ENCODE peak calls at places on chromosomes 2 and 18, in eight cellular contexts. F, L, T, C, J, Q, E and S are unnamed samples. For H3K9me3, the result is how much of the 10 kb centered on the place peaks cover.

GRCh38 chr18:44458777-44459176 is 221.9 kb upstream of the SETBP1 start:
- DNase-seq in F (no peak), L (no peak), T (no peak), C (no peak), J (no peak), Q (no peak), E (peak), S (no peak)

GRCh38 chr2:188975497-188976102 is 1.4 kb downstream of the COL3A1 start:
- DNase-seq in F (no peak), L (peak), T (no peak), C (no peak), J (no peak), Q (no peak), E (peak), S (no peak)

GRCh38 chr2:205220559-205220958 is 461.7 kb upstream of the NRP2 start:
- DNase-seq in F (no peak), L (no peak), T (no peak), C (no peak), J (no peak), Q (no peak), E (no peak), S (no peak)

GRCh38 chr2:14675489-14675888 is 43.0 kb downstream of the LRATD1 start:
- DNase-seq in F (no peak), L (no peak), T (peak), C (no peak), J (no peak), Q (no peak), E (no peak), S (peak)

GRCh38 chr2:44974064-44974715 is 32.7 kb downstream of the SIX3 start:
- DNase-seq in F (no peak), L (no peak), T (peak), C (no peak), J (no peak), Q (peak), E (peak), S (peak)

GRCh38 chr2:79638410-79638809 is 125.6 kb downstream of the CTNNA2 start:
- DNase-seq in F (no peak), L (no peak), T (peak), C (no peak), J (no peak), Q (no peak), E (peak), S (no peak)

GRCh38 chr2:168896783-168897182 is 4.3 kb upstream of the G6PC2 start:
- DNase-seq in F (no peak), L (no peak), T (no peak), C (no peak), J (no peak), Q (no peak), E (no peak), S (no peak)

GRCh38 chr2:231991664-231992063 is 30.2 kb downstream of the DIS3L2 start:
- DNase-seq in F (no peak), L (no peak), T (no peak), C (no peak), J (no peak), Q (no peak), E (peak), S (no peak)

GRCh38 chr18:46283895-46284295 is 179.7 kb downstream of the HAUS1 start:
- DNase-seq in F (no peak), L (no peak), T (peak), C (no peak), J (no peak), Q (no peak), E (no peak), S (peak)

GRCh38 chr18:668263-668662 is 10.8 kb downstream of the TYMS start:
- DNase-seq in F (no peak), L (no peak), T (no peak), C (no peak), J (no peak), Q (no peak), E (no peak), S (no peak)

GRCh38 chr18:3397786-3398185 is 52.2 kb upstream of the TGIF1 start:
- DNase-seq in F (no peak), L (no peak), T (no peak), C (no peak), J (no peak), Q (no peak), E (no peak), S (peak)

GRCh38 chr2:70939847-70940580 is 4.3 kb downstream of the ATP6V1B1 start:
- DNase-seq in F (no peak), L (no peak), T (no peak), C (no peak), J (no peak), Q (no peak), E (no peak), S (no peak)

GRCh38 chr2:177078416-177078815 is 134.2 kb upstream of the HNRNPA3 start:
- DNase-seq in F (peak), L (no peak), T (no peak), C (no peak), J (peak), Q (no peak), E (no peak), S (no peak)

GRCh38 chr2:120737802-120738516 is 2.3 kb downstream of the GLI2 start:
- DNase-seq in F (no peak), L (no peak), T (no peak), C (no peak), J (no peak), Q (no peak), E (no peak), S (no peak)

GRCh38 chr2:95526360-95527341 is 42.1 kb upstream of the TRIM43B start:
- DNase-seq in F (peak), L (peak), T (peak), C (peak), J (peak), Q (peak), E (peak), S (no peak)

GRCh38 chr2:72891091-72891818 is 4.0 kb downstream of the SPR start:
- DNase-seq in F (no peak), L (no peak), T (no peak), C (no peak), J (no peak), Q (no peak), E (peak), S (no peak)

GRCh38 chr18:78833833-78834232 is 145.8 kb upstream of the SALL3 start:
- DNase-seq in F (no peak), L (no peak), T (no peak), C (no peak), J (no peak), Q (no peak), E (no peak), S (no peak)

GRCh38 chr2:98348066-98348561 is 1.9 kb downstream of the CNGA3 start:
- DNase-seq in F (no peak), L (no peak), T (peak), C (no peak), J (no peak), Q (no peak), E (no peak), S (peak)

GRCh38 chr2:204127238-204127637 is 190.7 kb downstream of the ICOS start:
- DNase-seq in F (no peak), L (no peak), T (no peak), C (no peak), J (no peak), Q (no peak), E (peak), S (no peak)

GRCh38 chr18:42274488-42275137 is 319.6 kb downstream of the PIK3C3 start:
- DNase-seq in F (no peak), L (no peak), T (peak), C (no peak), J (no peak), Q (peak), E (peak), S (peak)

GRCh38 chr2:62568074-62568473 is 62.1 kb upstream of the TMEM17 start:
- DNase-seq in F (no peak), L (no peak), T (no peak), C (no peak), J (no peak), Q (no peak), E (peak), S (no peak)

GRCh38 chr18:23587220-23587642 is 925 bp upstream of the NPC1 start:
- DNase-seq in F (no peak), L (peak), T (no peak), C (no peak), J (no peak), Q (peak), E (no peak), S (no peak)

GRCh38 chr2:144659731-144660275 is 139.9 kb upstream of the ZEB2 start:
- DNase-seq in F (no peak), L (peak), T (no peak), C (peak), J (no peak), Q (no peak), E (peak), S (no peak)

GRCh38 chr18:22167091-22167470 is 2.3 kb upstream of the GATA6 start:
- DNase-seq in F (peak), L (no peak), T (no peak), C (no peak), J (no peak), Q (no peak), E (no peak), S (no peak)

GRCh38 chr2:40072442-40073232 is 293.6 kb upstream of the THUMPD2 start:
- DNase-seq in F (no peak), L (no peak), T (no peak), C (no peak), J (no peak), Q (no peak), E (no peak), S (no peak)

GRCh38 chr2:106115250-106115649 is 78.9 kb downstream of the UXS1 start:
- DNase-seq in F (no peak), L (no peak), T (no peak), C (no peak), J (no peak), Q (no peak), E (peak), S (no peak)

GRCh38 chr2:137000790-137001189 is 235.4 kb downstream of the THSD7B start:
- DNase-seq in F (no peak), L (no peak), T (no peak), C (no peak), J (no peak), Q (no peak), E (no peak), S (no peak)

GRCh38 chr2:232877940-232878511 is 8.0 kb downstream of the SNORC start:
- DNase-seq in F (peak), L (no peak), T (peak), C (no peak), J (peak), Q (no peak), E (no peak), S (no peak)

GRCh38 chr2:43311276-43311675 is 84.9 kb upstream of the ZFP36L2 start:
- DNase-seq in F (no peak), L (no peak), T (no peak), C (no peak), J (no peak), Q (no peak), E (peak), S (no peak)

GRCh38 chr2:160516547-160517365 is 23.1 kb upstream of the RBMS1 start:
- DNase-seq in F (no peak), L (no peak), T (no peak), C (no peak), J (no peak), Q (no peak), E (peak), S (peak)

GRCh38 chr18:79657342-79657996 is 22.1 kb upstream of the CTDP1 start:
- DNase-seq in F (no peak), L (no peak), T (no peak), C (no peak), J (no peak), Q (no peak), E (no peak), S (peak)

GRCh38 chr2:67103161-67103560 is 294.0 kb upstream of the ETAA1 start:
- DNase-seq in F (no peak), L (no peak), T (no peak), C (no peak), J (no peak), Q (no peak), E (no peak), S (no peak)

GRCh38 chr2:236824836-236825235 is 255.2 kb downstream of the ACKR3 start:
- DNase-seq in F (no peak), L (no peak), T (no peak), C (no peak), J (no peak), Q (no peak), E (no peak), S (peak)

GRCh38 chr2:232568161-232568560 is 17.7 kb downstream of the EIF4E2 start:
- DNase-seq in F (no peak), L (no peak), T (no peak), C (no peak), J (peak), Q (no peak), E (peak), S (no peak)

GRCh38 chr18:13558132-13558531 is 168.2 kb downstream of the FAM210A start:
- DNase-seq in F (peak), L (peak), T (peak), C (peak), J (no peak), Q (peak), E (peak), S (peak)

GRCh38 chr18:35311506-35311905 is 21.5 kb upstream of the ZSCAN30 start:
- DNase-seq in F (no peak), L (no peak), T (no peak), C (no peak), J (no peak), Q (no peak), E (peak), S (no peak)
- H3K9me3 ChIP-seq in F (half or more), L (under half), T (under half), C (under half), J (half or more), Q (under half), E (under half), S (under half)

GRCh38 chr2:240203842-240204270 is 63.4 kb upstream of the OTOS start:
- DNase-seq in F (no peak), L (no peak), T (no peak), C (no peak), J (no peak), Q (no peak), E (no peak), S (no peak)

GRCh38 chr2:240203031-240203841 is 62.8 kb upstream of the OTOS start:
- DNase-seq in F (no peak), L (no peak), T (no peak), C (no peak), J (no peak), Q (no peak), E (no peak), S (no peak)

GRCh38 chr2:240205348-240205747 is 64.9 kb upstream of the OTOS start:
- DNase-seq in F (no peak), L (no peak), T (no peak), C (no peak), J (peak), Q (no peak), E (peak), S (no peak)

GRCh38 chr2:240205763-240206162 is 65.3 kb upstream of the OTOS start:
- DNase-seq in F (no peak), L (no peak), T (no peak), C (no peak), J (no peak), Q (no peak), E (no peak), S (no peak)

GRCh38 chr2:240204431-240205276 is 64.2 kb upstream of the OTOS start:
- DNase-seq in F (peak), L (no peak), T (no peak), C (no peak), J (no peak), Q (no peak), E (no peak), S (no peak)
- H3K9me3 ChIP-seq in F (under half), L (under half), T (under half), C (under half), J (under half), Q (under half), E (under half), S (under half)

GRCh38 chr18:9483526-9483925 is 8.2 kb downstream of the RALBP1 start:
- DNase-seq in F (no peak), L (no peak), T (no peak), C (no peak), J (no peak), Q (no peak), E (no peak), S (no peak)
- H3K9me3 ChIP-seq in F (under half), L (under half), T (under half), C (under half), J (under half), Q (under half), E (under half), S (under half)

GRCh38 chr2:5911801-5912200 is 219.6 kb downstream of the SOX11 start:
- DNase-seq in F (no peak), L (no peak), T (peak), C (no peak), J (no peak), Q (no peak), E (no peak), S (peak)

GRCh38 chr2:5914831-5915611 is 222.8 kb downstream of the SOX11 start:
- DNase-seq in F (peak), L (peak), T (peak), C (no peak), J (no peak), Q (peak), E (peak), S (peak)

GRCh38 chr2:5921081-5921642 is 229.0 kb downstream of the SOX11 start:
- DNase-seq in F (peak), L (peak), T (peak), C (no peak), J (no peak), Q (no peak), E (no peak), S (no peak)

GRCh38 chr2:5913729-5914390 is 221.7 kb downstream of the SOX11 start:
- DNase-seq in F (no peak), L (no peak), T (no peak), C (no peak), J (no peak), Q (no peak), E (no peak), S (no peak)

DNA sequence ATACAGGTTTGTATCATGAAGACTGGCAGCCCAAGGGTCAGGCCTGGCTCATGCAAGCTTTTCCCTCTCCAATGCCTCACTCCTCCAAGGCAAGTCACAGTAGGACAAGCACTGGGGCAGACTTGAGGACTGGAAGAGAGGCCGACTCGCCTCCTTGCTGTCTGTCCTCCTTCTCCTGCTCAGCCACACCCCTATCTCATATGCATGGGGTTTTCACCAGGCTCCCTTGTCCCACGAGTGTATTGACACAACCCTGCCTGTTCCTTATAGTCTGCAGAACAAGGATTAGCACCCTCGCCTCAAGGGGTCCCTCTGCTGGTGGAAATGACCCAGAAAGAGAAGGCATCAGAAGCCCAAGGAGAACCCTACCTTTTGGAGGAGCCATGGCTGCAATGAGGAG is 223.7 kb downstream of the SOX11 start:
- DNase-seq in F (no peak), L (no peak), T (no peak), C (no peak), J (no peak), Q (peak), E (peak), S (peak)
- H3K9me3 ChIP-seq in F (under half), L (under half), T (under half), C (under half), J (under half), Q (under half), E (under half), S (under half)

DNA sequence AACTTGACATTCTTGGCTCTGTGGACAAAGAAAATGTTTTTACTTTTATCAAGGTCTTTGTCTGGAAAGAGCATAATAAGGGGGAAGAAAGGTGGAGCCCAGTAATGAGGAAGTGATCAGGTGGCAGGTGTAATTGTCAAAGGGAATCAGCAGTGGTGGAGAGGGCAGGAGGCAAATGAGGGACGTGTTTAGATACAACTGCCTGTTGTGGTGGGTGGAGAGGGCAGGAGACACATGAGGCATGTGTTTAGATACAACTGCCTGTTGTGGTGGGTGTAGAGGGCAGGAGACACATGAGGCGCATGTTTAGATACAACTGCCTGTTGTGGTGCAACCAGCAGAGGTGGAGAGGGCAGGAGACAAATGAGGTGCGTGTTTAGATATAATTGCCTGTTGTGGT is 173.0 kb downstream of the ANKRD30B start:
- DNase-seq in F (no peak), L (no peak), T (no peak), C (no peak), J (no peak), Q (no peak), E (no peak), S (no peak)
- H3K9me3 ChIP-seq in F (under half), L (under half), T (under half), C (under half), J (under half), Q (under half), E (under half), S (under half)

DNA sequence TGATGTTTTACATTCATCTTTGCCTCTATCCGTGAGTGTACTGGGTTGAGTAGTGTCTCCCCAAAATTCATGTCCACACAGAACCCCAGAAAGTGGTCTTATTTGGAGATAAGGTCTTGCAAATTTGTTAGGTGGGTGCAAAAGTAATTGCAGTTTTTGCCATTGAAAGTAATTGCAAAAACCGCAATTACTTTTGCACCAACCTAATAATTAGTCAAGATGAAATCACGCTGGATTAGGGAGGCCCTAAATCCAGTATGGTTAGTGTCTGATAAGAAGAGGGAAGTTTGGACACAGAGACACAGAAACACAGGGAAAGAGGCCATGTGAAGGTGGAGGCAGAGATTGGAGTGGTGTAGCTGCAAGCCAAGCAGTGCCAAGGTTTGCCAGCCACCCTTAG is 57.8 kb upstream of the SPRED2 start:
- DNase-seq in F (no peak), L (no peak), T (no peak), C (no peak), J (no peak), Q (no peak), E (no peak), S (no peak)
- H3K9me3 ChIP-seq in F (under half), L (under half), T (under half), C (under half), J (under half), Q (under half), E (under half), S (under half)

GRCh38 chr2:35582637-35583036 is 772.9 kb upstream of the CRIM1 start:
- DNase-seq in F (no peak), L (no peak), T (no peak), C (no peak), J (no peak), Q (no peak), E (no peak), S (no peak)

GRCh38 chr2:35585972-35586371 is 769.6 kb upstream of the CRIM1 start:
- DNase-seq in F (no peak), L (no peak), T (no peak), C (no peak), J (no peak), Q (no peak), E (no peak), S (no peak)

GRCh38 chr2:35580951-35581350 is 774.6 kb upstream of the CRIM1 start:
- DNase-seq in F (no peak), L (no peak), T (no peak), C (no peak), J (no peak), Q (no peak), E (no peak), S (no peak)
- H3K9me3 ChIP-seq in F (under half), L (under half), T (under half), C (under half), J (under half), Q (under half), E (under half), S (under half)

GRCh38 chr2:13227543-13227942 is 510.8 kb downstream of the TRIB2 start:
- DNase-seq in F (no peak), L (no peak), T (no peak), C (no peak), J (no peak), Q (no peak), E (no peak), S (peak)

GRCh38 chr2:13230221-13230620 is 513.5 kb downstream of the TRIB2 start:
- DNase-seq in F (no peak), L (no peak), T (peak), C (no peak), J (no peak), Q (no peak), E (peak), S (no peak)
- H3K9me3 ChIP-seq in F (under half), L (under half), T (under half), C (under half), J (under half), Q (under half), E (under half), S (under half)

DNA sequence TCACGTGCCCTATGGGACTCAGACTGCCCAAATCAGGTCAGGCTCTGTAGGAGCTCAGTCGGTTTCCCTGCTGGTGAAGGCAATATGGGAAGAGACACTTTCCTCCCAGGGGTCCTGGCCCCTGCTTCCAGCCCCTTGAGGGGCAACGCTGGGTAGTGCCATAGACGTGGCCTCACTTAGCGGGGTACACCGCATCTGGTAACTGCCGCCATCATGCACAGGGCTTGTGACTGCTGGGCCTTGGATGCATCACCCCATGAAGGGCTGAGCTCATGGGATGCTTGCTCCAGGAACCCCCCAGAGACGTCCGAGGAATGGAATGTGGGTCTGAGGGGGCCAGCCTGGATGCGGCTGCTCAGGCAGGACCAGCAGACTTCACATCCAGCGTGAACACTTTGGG is 127.3 kb upstream of the HDAC4 start:
- DNase-seq in F (no peak), L (no peak), T (no peak), C (no peak), J (peak), Q (no peak), E (no peak), S (no peak)
- H3K9me3 ChIP-seq in F (under half), L (under half), T (under half), C (under half), J (under half), Q (under half), E (under half), S (under half)